ENCODE peak calls at places on chromosomes 3 and 15, in eight cellular contexts. B is T-helper 17 cell, L is GF-D8, K is AG08395, C is HAP-1, P is SK-N-DZ, D is adrenal gland, J is brain microvascular endothelial cell. R is an unnamed sample.

GRCh38 chr3:13549513-13550256 is 760 bp downstream of the FBLN2 start:
- DNase-seq in B (no peak), L (no peak), K (no peak), C (no peak), P (no peak), D (no peak), J (no peak), R (no peak)

GRCh38 chr3:13019243-13019701 is 54.0 kb downstream of the IQSEC1 start:
- DNase-seq in B (no peak), L (no peak), K (peak), C (no peak), P (no peak), D (peak), J (peak), R (no peak)

GRCh38 chr3:6416049-6416661 is 444.8 kb upstream of the GRM7 start:
- DNase-seq in B (no peak), L (no peak), K (no peak), C (no peak), P (no peak), D (no peak), J (no peak), R (no peak)

GRCh38 chr15:91926871-91927270 is 73.4 kb downstream of the SLCO3A1 start:
- DNase-seq in B (no peak), L (no peak), K (peak), C (no peak), P (no peak), D (no peak), J (no peak), R (no peak)

GRCh38 chr3:171092467-171092911 is 66.0 kb upstream of the SLC2A2 start:
- DNase-seq in B (no peak), L (no peak), K (no peak), C (no peak), P (no peak), D (no peak), J (no peak), R (no peak)

GRCh38 chr15:68536331-68537095 is 42.3 kb upstream of the CORO2B start:
- DNase-seq in B (no peak), L (no peak), K (peak), C (no peak), P (no peak), D (no peak), J (peak), R (no peak)

GRCh38 chr15:71278989-71279756 is 163.9 kb downstream of the THSD4 start:
- DNase-seq in B (no peak), L (peak), K (peak), C (peak), P (no peak), D (peak), J (peak), R (no peak)

GRCh38 chr15:78453447-78453846 is 15.4 kb downstream of the IREB2 start:
- DNase-seq in B (no peak), L (peak), K (no peak), C (no peak), P (no peak), D (no peak), J (no peak), R (no peak)

GRCh38 chr15:79834496-79834895 is 62.3 kb downstream of the MTHFS start:
- DNase-seq in B (no peak), L (no peak), K (no peak), C (no peak), P (no peak), D (no peak), J (no peak), R (no peak)

GRCh38 chr15:51161491-51162260 is 67.0 kb upstream of the TNFAIP8L3 start:
- DNase-seq in B (no peak), L (no peak), K (peak), C (no peak), P (no peak), D (no peak), J (peak), R (no peak)

GRCh38 chr15:89628791-89629715 is 26.2 kb downstream of the KIF7 start:
- DNase-seq in B (no peak), L (no peak), K (no peak), C (no peak), P (no peak), D (no peak), J (no peak), R (no peak)

GRCh38 chr3:66475386-66476020 is 25.3 kb downstream of the LRIG1 start:
- DNase-seq in B (no peak), L (no peak), K (no peak), C (no peak), P (no peak), D (no peak), J (no peak), R (no peak)

GRCh38 chr3:136559896-136560295 is 192.3 kb downstream of the STAG1 start:
- DNase-seq in B (no peak), L (no peak), K (no peak), C (peak), P (no peak), D (no peak), J (no peak), R (no peak)

GRCh38 chr3:14403636-14404395 is 1.4 kb downstream of the SLC6A6 start:
- DNase-seq in B (no peak), L (peak), K (peak), C (peak), P (peak), D (peak), J (no peak), R (no peak)

GRCh38 chr15:65082303-65082958 is 5.9 kb downstream of the KBTBD13 start:
- DNase-seq in B (no peak), L (no peak), K (no peak), C (peak), P (peak), D (no peak), J (no peak), R (no peak)

GRCh38 chr15:75727851-75728715 is 15.4 kb upstream of the CSPG4 start:
- DNase-seq in B (peak), L (no peak), K (no peak), C (peak), P (no peak), D (peak), J (no peak), R (peak)

GRCh38 chr3:52310861-52311566 is 5.1 kb upstream of the DNAH1 start:
- DNase-seq in B (no peak), L (no peak), K (no peak), C (no peak), P (no peak), D (no peak), J (peak), R (peak)

GRCh38 chr3:24505678-24506560 is 11.3 kb upstream of the THRB start:
- DNase-seq in B (no peak), L (no peak), K (no peak), C (no peak), P (no peak), D (no peak), J (no peak), R (no peak)

GRCh38 chr3:113626513-113627371 is 69.7 kb downstream of the USF3 start:
- DNase-seq in B (no peak), L (peak), K (peak), C (peak), P (peak), D (peak), J (peak), R (peak)

GRCh38 chr3:5022966-5023776 is 43.9 kb downstream of the BHLHE40 start:
- DNase-seq in B (no peak), L (no peak), K (peak), C (no peak), P (no peak), D (no peak), J (peak), R (no peak)

GRCh38 chr3:35944915-35945710 is 305.8 kb downstream of the ARPP21 start:
- DNase-seq in B (no peak), L (no peak), K (no peak), C (no peak), P (no peak), D (no peak), J (peak), R (no peak)

GRCh38 chr15:92018535-92019239 is 165.2 kb downstream of the SLCO3A1 start:
- DNase-seq in B (no peak), L (no peak), K (no peak), C (no peak), P (no peak), D (no peak), J (no peak), R (no peak)

GRCh38 chr3:63351159-63352007 is 73.3 kb downstream of the SYNPR start:
- DNase-seq in B (no peak), L (peak), K (peak), C (no peak), P (peak), D (no peak), J (peak), R (peak)

GRCh38 chr3:31571325-31571724 is 38.6 kb downstream of the STT3B start:
- DNase-seq in B (no peak), L (no peak), K (no peak), C (no peak), P (no peak), D (no peak), J (no peak), R (no peak)

GRCh38 chr15:50484781-50485180 is 60.6 kb downstream of the USP8 start:
- DNase-seq in B (no peak), L (no peak), K (no peak), C (no peak), P (no peak), D (no peak), J (no peak), R (no peak)

GRCh38 chr3:147413712-147414325 is 4.7 kb downstream of the ZIC1 start:
- DNase-seq in B (no peak), L (no peak), K (no peak), C (no peak), P (no peak), D (no peak), J (peak), R (no peak)

GRCh38 chr15:100623301-100623700 is 20.9 kb downstream of the ASB7 start:
- DNase-seq in B (no peak), L (no peak), K (no peak), C (no peak), P (no peak), D (no peak), J (peak), R (peak)

GRCh38 chr15:95266481-95267061 is 1035.2 kb downstream of the MCTP2 start:
- DNase-seq in B (no peak), L (no peak), K (no peak), C (no peak), P (no peak), D (peak), J (no peak), R (no peak)

GRCh38 chr3:24306518-24306917 is 188.1 kb downstream of the THRB start:
- DNase-seq in B (no peak), L (no peak), K (no peak), C (no peak), P (no peak), D (no peak), J (no peak), R (no peak)

GRCh38 chr15:60087561-60087960 is 83.5 kb downstream of the FOXB1 start:
- DNase-seq in B (no peak), L (no peak), K (no peak), C (no peak), P (no peak), D (no peak), J (no peak), R (no peak)

GRCh38 chr15:48643236-48643635 is 2.3 kb downstream of the FBN1 start:
- DNase-seq in B (no peak), L (no peak), K (no peak), C (no peak), P (no peak), D (no peak), J (no peak), R (no peak)

GRCh38 chr15:95227235-95227634 is 995.9 kb downstream of the MCTP2 start:
- DNase-seq in B (no peak), L (no peak), K (no peak), C (no peak), P (no peak), D (no peak), J (no peak), R (no peak)

GRCh38 chr3:105255351-105255750 is 111.4 kb upstream of the ALCAM start:
- DNase-seq in B (no peak), L (no peak), K (no peak), C (no peak), P (peak), D (no peak), J (no peak), R (no peak)